ENCODE peak calls at places on chromosomes 16 and 17, in ten cellular contexts. E is cardiac muscle cell, D is brain microvascular endothelial cell, H is AG09309, L is neural progenitor cell, J is adrenal gland, W is coronary artery, X is HL-60, P is ovary, F is tibial artery. I is an unnamed sample.
A peak's percentile ranks its signal among the peaks of the same experiment; 100 is the strongest.

GRCh38 chr17:60147553-60148241 is 2.1 kb upstream of the CA4 start:
- DNase-seq in E (no peak), D (no peak), H (no peak), L (no peak), J (no peak), W (no peak), X (peak; percentile 69), P (no peak), F (no peak), I (no peak)

GRCh38 chr17:51299859-51300258 is 39.5 kb downstream of the UTP18 start:
- DNase-seq in E (no peak), D (no peak), H (no peak), L (no peak), J (no peak), W (no peak), X (no peak), P (no peak), F (no peak), I (no peak)

GRCh38 chr17:7885357-7886226 is 3.0 kb upstream of the CHD3 start:
- DNase-seq in E (peak; percentile 92), D (no peak), H (no peak), L (peak; percentile 84), J (peak; percentile 77), W (peak; percentile 77), X (peak; percentile 21), P (peak; percentile 76), F (peak; percentile 45), I (no peak)

GRCh38 chr17:79621151-79621940 is 10.5 kb upstream of the RBFOX3 start:
- DNase-seq in E (no peak), D (no peak), H (no peak), L (no peak), J (peak; percentile 25), W (peak; percentile 21), X (no peak), P (peak; percentile 10), F (peak; percentile 3), I (no peak)

GRCh38 chr16:56048425-56049100 is 142.7 kb upstream of the GNAO1 start:
- DNase-seq in E (no peak), D (no peak), H (no peak), L (no peak), J (no peak), W (no peak), X (peak; percentile 14), P (no peak), F (no peak), I (no peak)

GRCh38 chr17:31917065-31917529 is 15.6 kb upstream of the UTP6 start:
- DNase-seq in E (no peak), D (no peak), H (no peak), L (no peak), J (peak; percentile 31), W (no peak), X (no peak), P (no peak), F (no peak), I (no peak)

GRCh38 chr17:76843703-76844484 is 24.3 kb upstream of the MGAT5B start:
- DNase-seq in E (no peak), D (no peak), H (no peak), L (no peak), J (peak; percentile 64), W (no peak), X (no peak), P (no peak), F (no peak), I (no peak)

GRCh38 chr17:38534498-38534885 is 71.3 kb downstream of the SRCIN1 start:
- DNase-seq in E (no peak), D (no peak), H (no peak), L (no peak), J (no peak), W (no peak), X (no peak), P (no peak), F (no peak), I (no peak)

GRCh38 chr16:86519649-86520316 is 9.5 kb downstream of the FOXF1 start:
- DNase-seq in E (peak; percentile 83), D (peak; percentile 35), H (no peak), L (peak; percentile 88), J (peak; percentile 73), W (no peak), X (peak; percentile 7), P (peak; percentile 71), F (peak; percentile 37), I (no peak)

GRCh38 chr17:38751144-38751802 is 1.3 kb upstream of the PSMB3 start:
- DNase-seq in E (no peak), D (no peak), H (no peak), L (peak; percentile 53), J (peak; percentile 65), W (peak; percentile 69), X (no peak), P (no peak), F (no peak), I (no peak)

GRCh38 chr17:66331038-66331816 is 28.8 kb downstream of the PRKCA start:
- DNase-seq in E (no peak), D (no peak), H (no peak), L (no peak), J (no peak), W (no peak), X (no peak), P (no peak), F (no peak), I (no peak)

GRCh38 chr17:64507418-64507766 is 615 bp downstream of the CEP95 start:
- DNase-seq in E (peak; percentile 72), D (peak; percentile 57), H (peak; percentile 43), L (peak; percentile 86), J (peak; percentile 73), W (no peak), X (peak; percentile 54), P (no peak), F (no peak), I (peak; percentile 63)

GRCh38 chr16:72934661-72935403 is 113.1 kb downstream of the ZFHX3 start:
- DNase-seq in E (no peak), D (no peak), H (peak; percentile 52), L (no peak), J (peak; percentile 67), W (no peak), X (no peak), P (no peak), F (no peak), I (no peak)

GRCh38 chr17:56319531-56319930 is 166.3 kb downstream of the ANKFN1 start:
- DNase-seq in E (peak; percentile 65), D (no peak), H (peak; percentile 28), L (peak; percentile 67), J (no peak), W (no peak), X (peak; percentile 53), P (no peak), F (no peak), I (peak; percentile 13)

GRCh38 chr17:59830846-59831486 is 61.8 kb downstream of the TUBD1 start:
- DNase-seq in E (no peak), D (no peak), H (no peak), L (no peak), J (peak; percentile 39), W (no peak), X (no peak), P (no peak), F (no peak), I (no peak)

GRCh38 chr16:68267612-68268405 is 3.5 kb downstream of the SLC7A6 start:
- DNase-seq in E (no peak), D (no peak), H (no peak), L (peak; percentile 54), J (no peak), W (no peak), X (no peak), P (no peak), F (no peak), I (peak; percentile 62)
- H3K4me3 ChIP-seq in E (no peak overlapping the region), D (no peak overlapping the region), H (no peak overlapping the region), L (peak overlapping the region; percentile 13), J (no peak overlapping the region), W (no peak overlapping the region), X (no peak overlapping the region), P (no peak overlapping the region), F (no peak overlapping the region), I (peak overlapping the region; percentile 96)

GRCh38 chr17:44070455-44071197 is at the start of gene G6PC3:
- DNase-seq in E (peak; percentile 99), D (peak; percentile 97), H (peak; percentile 90), L (peak; percentile 99), J (peak; percentile 98), W (peak; percentile 98), X (peak; percentile 97), P (peak; percentile 96), F (peak; percentile 96), I (peak; percentile 95)
- TF ChIP-seq CTCF in E (no peak), D (peak; percentile 24), H (no peak), L (no peak), J (peak; percentile 31), W (no peak), X (no peak), P (peak; percentile 23), F (peak; percentile 12), I (no peak)

GRCh38 chr16:8648867-8649266 is 25.6 kb upstream of the ABAT start:
- DNase-seq in E (no peak), D (no peak), H (no peak), L (no peak), J (no peak), W (no peak), X (no peak), P (no peak), F (no peak), I (no peak)
- H3K4me3 ChIP-seq in E (no peak overlapping the region), D (no peak overlapping the region), H (no peak overlapping the region), L (no peak overlapping the region), J (no peak overlapping the region), W (no peak overlapping the region), X (no peak overlapping the region), P (no peak overlapping the region), F (no peak overlapping the region), I (no peak overlapping the region)

GRCh38 chr16:83887564-83887963 is 11.4 kb upstream of the MLYCD start:
- DNase-seq in E (no peak), D (no peak), H (no peak), L (peak; percentile 44), J (peak; percentile 25), W (no peak), X (no peak), P (no peak), F (no peak), I (no peak)

GRCh38 chr16:83886199-83886971 is 12.5 kb upstream of the MLYCD start:
- DNase-seq in E (no peak), D (no peak), H (no peak), L (no peak), J (peak; percentile 27), W (no peak), X (no peak), P (no peak), F (no peak), I (no peak)

GRCh38 chr16:83888672-83889044 is 10.3 kb upstream of the MLYCD start:
- DNase-seq in E (peak; percentile 60), D (no peak), H (no peak), L (no peak), J (no peak), W (no peak), X (no peak), P (no peak), F (no peak), I (no peak)

GRCh38 chr16:83890359-83890758 is 8.6 kb upstream of the MLYCD start:
- DNase-seq in E (no peak), D (no peak), H (no peak), L (no peak), J (no peak), W (no peak), X (no peak), P (no peak), F (no peak), I (no peak)

DNA sequence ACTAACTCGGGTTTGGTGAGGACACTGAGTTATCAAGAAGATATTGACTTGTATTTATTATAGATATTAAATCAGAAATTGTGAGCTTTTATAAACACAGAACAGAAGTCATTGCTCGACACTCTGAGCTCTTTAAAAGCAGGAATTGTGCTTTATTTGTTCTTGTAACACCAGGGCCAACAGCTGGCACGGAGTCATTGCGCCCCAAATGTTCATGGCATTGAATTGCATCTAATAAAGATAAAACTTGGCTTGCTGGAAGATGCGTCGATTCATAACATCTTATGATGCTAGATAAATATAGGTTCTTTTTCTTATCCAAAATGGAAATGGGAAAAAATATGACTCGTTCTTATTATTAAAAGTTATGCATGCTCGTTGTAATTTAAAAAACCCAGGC is 11.8 kb upstream of the MLYCD start:
- DNase-seq in E (no peak), D (no peak), H (no peak), L (peak; percentile 27), J (peak; percentile 48), W (no peak), X (peak; percentile 33), P (no peak), F (no peak), I (no peak)
- TF ChIP-seq CTCF in E (peak; percentile 41), D (peak; percentile 39), H (peak; percentile 26), L (peak; percentile 44), J (no peak), W (no peak), X (peak; percentile 69), P (no peak), F (no peak), I (peak; percentile 18)